ENCODE peak calls at places on chromosome 5, in five cellular contexts. One of them, this sample, is unnamed.

GRCh38 chr5:1262381-1262780 is 32.5 kb downstream of the TERT start:
- DNase-seq in ELR: peak; percentile 7
- DNase-seq in natural killer cell: no peak
- DNase-seq in stimulated activated naive CD8-positive, alpha-beta T cell treated with anti-CD3 and anti-CD28 coated beads, Interleukin-15, amount 100 ng/mL, for 72 hours: no peak
- DNase-seq in NCI-H1092 treated with DMSO at 0.1 percent for 48 hours: no peak
- DNase-seq in this sample: peak; percentile 28

GRCh38 chr5:101047181-101047580 is 144.1 kb upstream of the ST8SIA4 start:
- DNase-seq in ELR: no peak
- DNase-seq in natural killer cell: no peak
- DNase-seq in stimulated activated naive CD8-positive, alpha-beta T cell treated with anti-CD3 and anti-CD28 coated beads, Interleukin-15, amount 100 ng/mL, for 72 hours: peak; percentile 8
- DNase-seq in NCI-H1092 treated with DMSO at 0.1 percent for 48 hours: no peak
- DNase-seq in this sample: no peak

GRCh38 chr5:172123269-172123692 is 64.7 kb downstream of the STK10 start:
- DNase-seq in ELR: peak; percentile 76
- DNase-seq in natural killer cell: no peak
- DNase-seq in stimulated activated naive CD8-positive, alpha-beta T cell treated with anti-CD3 and anti-CD28 coated beads, Interleukin-15, amount 100 ng/mL, for 72 hours: no peak
- DNase-seq in NCI-H1092 treated with DMSO at 0.1 percent for 48 hours: peak; percentile 24
- DNase-seq in this sample: peak; percentile 96

GRCh38 chr5:1546556-1546955 is 22.8 kb upstream of the LPCAT1 start:
- DNase-seq in ELR: no peak
- DNase-seq in natural killer cell: no peak
- DNase-seq in stimulated activated naive CD8-positive, alpha-beta T cell treated with anti-CD3 and anti-CD28 coated beads, Interleukin-15, amount 100 ng/mL, for 72 hours: no peak
- DNase-seq in NCI-H1092 treated with DMSO at 0.1 percent for 48 hours: no peak
- DNase-seq in this sample: no peak

GRCh38 chr5:44714871-44715580 is 93.7 kb upstream of the MRPS30 start:
- DNase-seq in ELR: no peak
- DNase-seq in natural killer cell: no peak
- DNase-seq in stimulated activated naive CD8-positive, alpha-beta T cell treated with anti-CD3 and anti-CD28 coated beads, Interleukin-15, amount 100 ng/mL, for 72 hours: no peak
- DNase-seq in NCI-H1092 treated with DMSO at 0.1 percent for 48 hours: no peak
- DNase-seq in this sample: peak; percentile 53

GRCh38 chr5:142017832-142018427 is 5.1 kb upstream of the GNPDA1 start:
- DNase-seq in ELR: peak; percentile 41
- DNase-seq in natural killer cell: no peak
- DNase-seq in stimulated activated naive CD8-positive, alpha-beta T cell treated with anti-CD3 and anti-CD28 coated beads, Interleukin-15, amount 100 ng/mL, for 72 hours: peak; percentile 66
- DNase-seq in NCI-H1092 treated with DMSO at 0.1 percent for 48 hours: no peak
- DNase-seq in this sample: peak; percentile 90

GRCh38 chr5:61468483-61468865 is 136.4 kb downstream of the ZSWIM6 start:
- DNase-seq in ELR: peak; percentile 15
- DNase-seq in natural killer cell: no peak
- DNase-seq in stimulated activated naive CD8-positive, alpha-beta T cell treated with anti-CD3 and anti-CD28 coated beads, Interleukin-15, amount 100 ng/mL, for 72 hours: no peak
- DNase-seq in NCI-H1092 treated with DMSO at 0.1 percent for 48 hours: no peak
- DNase-seq in this sample: peak; percentile 14

GRCh38 chr5:39249560-39250274 is 30.4 kb upstream of the FYB1 start:
- DNase-seq in ELR: no peak
- DNase-seq in natural killer cell: no peak
- DNase-seq in stimulated activated naive CD8-positive, alpha-beta T cell treated with anti-CD3 and anti-CD28 coated beads, Interleukin-15, amount 100 ng/mL, for 72 hours: no peak
- DNase-seq in NCI-H1092 treated with DMSO at 0.1 percent for 48 hours: no peak
- DNase-seq in this sample: no peak

GRCh38 chr5:69454460-69455249 is 37.9 kb upstream of the OCLN start:
- DNase-seq in ELR: no peak
- DNase-seq in natural killer cell: no peak
- DNase-seq in stimulated activated naive CD8-positive, alpha-beta T cell treated with anti-CD3 and anti-CD28 coated beads, Interleukin-15, amount 100 ng/mL, for 72 hours: no peak
- DNase-seq in NCI-H1092 treated with DMSO at 0.1 percent for 48 hours: no peak
- DNase-seq in this sample: no peak

GRCh38 chr5:100758780-100759179 is 144.3 kb downstream of the ST8SIA4 start:
- DNase-seq in ELR: no peak
- DNase-seq in natural killer cell: no peak
- DNase-seq in stimulated activated naive CD8-positive, alpha-beta T cell treated with anti-CD3 and anti-CD28 coated beads, Interleukin-15, amount 100 ng/mL, for 72 hours: no peak
- DNase-seq in NCI-H1092 treated with DMSO at 0.1 percent for 48 hours: peak; percentile 1
- DNase-seq in this sample: no peak

GRCh38 chr5:118788351-118788750 is 200.0 kb downstream of the DTWD2 start:
- DNase-seq in ELR: no peak
- DNase-seq in natural killer cell: no peak
- DNase-seq in stimulated activated naive CD8-positive, alpha-beta T cell treated with anti-CD3 and anti-CD28 coated beads, Interleukin-15, amount 100 ng/mL, for 72 hours: no peak
- DNase-seq in NCI-H1092 treated with DMSO at 0.1 percent for 48 hours: no peak
- DNase-seq in this sample: no peak

GRCh38 chr5:114924784-114925183 is 244.9 kb downstream of the TRIM36 start:
- DNase-seq in ELR: no peak
- DNase-seq in natural killer cell: no peak
- DNase-seq in stimulated activated naive CD8-positive, alpha-beta T cell treated with anti-CD3 and anti-CD28 coated beads, Interleukin-15, amount 100 ng/mL, for 72 hours: no peak
- DNase-seq in NCI-H1092 treated with DMSO at 0.1 percent for 48 hours: no peak
- DNase-seq in this sample: no peak

GRCh38 chr5:148913985-148914421 is 87.6 kb downstream of the ADRB2 start:
- DNase-seq in ELR: peak; percentile 95
- DNase-seq in natural killer cell: no peak
- DNase-seq in stimulated activated naive CD8-positive, alpha-beta T cell treated with anti-CD3 and anti-CD28 coated beads, Interleukin-15, amount 100 ng/mL, for 72 hours: no peak
- DNase-seq in NCI-H1092 treated with DMSO at 0.1 percent for 48 hours: no peak
- DNase-seq in this sample: peak; percentile 46

GRCh38 chr5:991472-992267 is 16.9 kb upstream of the NKD2 start:
- DNase-seq in ELR: no peak
- DNase-seq in natural killer cell: peak; percentile 8
- DNase-seq in stimulated activated naive CD8-positive, alpha-beta T cell treated with anti-CD3 and anti-CD28 coated beads, Interleukin-15, amount 100 ng/mL, for 72 hours: no peak
- DNase-seq in NCI-H1092 treated with DMSO at 0.1 percent for 48 hours: no peak
- DNase-seq in this sample: no peak

GRCh38 chr5:139808481-139809330 is 13.1 kb downstream of the PSD2 start:
- DNase-seq in ELR: peak; percentile 50
- DNase-seq in natural killer cell: no peak
- DNase-seq in stimulated activated naive CD8-positive, alpha-beta T cell treated with anti-CD3 and anti-CD28 coated beads, Interleukin-15, amount 100 ng/mL, for 72 hours: no peak
- DNase-seq in NCI-H1092 treated with DMSO at 0.1 percent for 48 hours: no peak
- DNase-seq in this sample: peak; percentile 52

GRCh38 chr5:133245191-133246052 is 193.6 kb downstream of the HSPA4 start:
- DNase-seq in ELR: peak; percentile 98
- DNase-seq in natural killer cell: no peak
- DNase-seq in stimulated activated naive CD8-positive, alpha-beta T cell treated with anti-CD3 and anti-CD28 coated beads, Interleukin-15, amount 100 ng/mL, for 72 hours: no peak
- DNase-seq in NCI-H1092 treated with DMSO at 0.1 percent for 48 hours: no peak
- DNase-seq in this sample: peak; percentile 98

GRCh38 chr5:120599576-120599975 is 135.5 kb downstream of the PRR16 start:
- DNase-seq in ELR: peak; percentile 84
- DNase-seq in natural killer cell: no peak
- DNase-seq in stimulated activated naive CD8-positive, alpha-beta T cell treated with anti-CD3 and anti-CD28 coated beads, Interleukin-15, amount 100 ng/mL, for 72 hours: no peak
- DNase-seq in NCI-H1092 treated with DMSO at 0.1 percent for 48 hours: no peak
- DNase-seq in this sample: peak; percentile 25

GRCh38 chr5:61416410-61416809 is 84.4 kb downstream of the ZSWIM6 start:
- DNase-seq in ELR: peak; percentile 12
- DNase-seq in natural killer cell: no peak
- DNase-seq in stimulated activated naive CD8-positive, alpha-beta T cell treated with anti-CD3 and anti-CD28 coated beads, Interleukin-15, amount 100 ng/mL, for 72 hours: no peak
- DNase-seq in NCI-H1092 treated with DMSO at 0.1 percent for 48 hours: no peak
- DNase-seq in this sample: no peak

GRCh38 chr5:137503456-137503855 is 4.3 kb upstream of the SPOCK1 start:
- DNase-seq in ELR: no peak
- DNase-seq in natural killer cell: no peak
- DNase-seq in stimulated activated naive CD8-positive, alpha-beta T cell treated with anti-CD3 and anti-CD28 coated beads, Interleukin-15, amount 100 ng/mL, for 72 hours: no peak
- DNase-seq in NCI-H1092 treated with DMSO at 0.1 percent for 48 hours: no peak
- DNase-seq in this sample: no peak

GRCh38 chr5:54403121-54403520 is 52.4 kb upstream of the HSPB3 start:
- DNase-seq in ELR: no peak
- DNase-seq in natural killer cell: no peak
- DNase-seq in stimulated activated naive CD8-positive, alpha-beta T cell treated with anti-CD3 and anti-CD28 coated beads, Interleukin-15, amount 100 ng/mL, for 72 hours: no peak
- DNase-seq in NCI-H1092 treated with DMSO at 0.1 percent for 48 hours: no peak
- DNase-seq in this sample: no peak

GRCh38 chr5:136080483-136081180 is 51.8 kb downstream of the TGFBI start:
- DNase-seq in ELR: peak; percentile 88
- DNase-seq in natural killer cell: peak; percentile 47
- DNase-seq in stimulated activated naive CD8-positive, alpha-beta T cell treated with anti-CD3 and anti-CD28 coated beads, Interleukin-15, amount 100 ng/mL, for 72 hours: peak; percentile 90
- DNase-seq in NCI-H1092 treated with DMSO at 0.1 percent for 48 hours: no peak
- DNase-seq in this sample: no peak

This sample was measured in myocyte.